ENCODE peak calls at places on chromosomes 3 and 15, in six cellular contexts. F is H1, Q is A549, H is suprapubic skin, A is ovary, P is tibial nerve. B is an unnamed sample.

GRCh38 chr3:102741105-102741504 is 306.3 kb downstream of the ZPLD1 start:
- DNase-seq in F (no peak), Q (no peak), H (no peak), A (no peak), P (no peak), B (no peak)

GRCh38 chr3:155352900-155353490 is 59.5 kb upstream of the STRIT1 start:
- DNase-seq in F (no peak), Q (peak; percentile 52), H (no peak), A (no peak), P (no peak), B (no peak)

GRCh38 chr3:46013316-46014094 is 13.8 kb downstream of the XCR1 start:
- DNase-seq in F (no peak), Q (no peak), H (no peak), A (no peak), P (no peak), B (no peak)

GRCh38 chr15:31227954-31228542 is 98.6 kb upstream of the KLF13 start:
- DNase-seq in F (no peak), Q (no peak), H (no peak), A (no peak), P (no peak), B (no peak)

GRCh38 chr15:71313806-71314205 is 198.5 kb downstream of the THSD4 start:
- DNase-seq in F (no peak), Q (no peak), H (no peak), A (no peak), P (no peak), B (no peak)

GRCh38 chr3:119295816-119296484 is 1.8 kb downstream of the ARHGAP31 start:
- DNase-seq in F (no peak), Q (no peak), H (no peak), A (no peak), P (no peak), B (no peak)

GRCh38 chr3:133835961-133836360 is 30.3 kb downstream of the SRPRB start:
- DNase-seq in F (no peak), Q (no peak), H (no peak), A (no peak), P (no peak), B (no peak)

GRCh38 chr3:139113231-139113749 is 68.6 kb upstream of the PRR23C start:
- DNase-seq in F (peak; percentile 45), Q (no peak), H (peak; percentile 41), A (no peak), P (no peak), B (peak; percentile 85)

GRCh38 chr3:192923731-192924130 is 6.1 kb upstream of the MB21D2 start:
- DNase-seq in F (no peak), Q (no peak), H (no peak), A (no peak), P (no peak), B (no peak)

GRCh38 chr3:21954709-21955108 is 203.7 kb upstream of the ZNF385D start:
- DNase-seq in F (no peak), Q (no peak), H (no peak), A (no peak), P (no peak), B (no peak)

GRCh38 chr3:60337421-60337820 is 913.8 kb downstream of the FHIT start:
- DNase-seq in F (no peak), Q (no peak), H (no peak), A (no peak), P (no peak), B (no peak)

GRCh38 chr3:193452338-193452737 is 73.8 kb upstream of the ATP13A5 start:
- DNase-seq in F (no peak), Q (no peak), H (no peak), A (no peak), P (no peak), B (no peak)

GRCh38 chr15:51332211-51333147 is 5.9 kb downstream of the CYP19A1 start:
- DNase-seq in F (no peak), Q (no peak), H (no peak), A (no peak), P (no peak), B (no peak)

GRCh38 chr3:141114816-141115458 is 63.8 kb downstream of the SPSB4 start:
- DNase-seq in F (peak; percentile 65), Q (peak; percentile 14), H (no peak), A (peak; percentile 58), P (no peak), B (no peak)

GRCh38 chr3:17605032-17605431 is 137.4 kb downstream of the TBC1D5 start:
- DNase-seq in F (no peak), Q (peak; percentile 50), H (no peak), A (no peak), P (no peak), B (no peak)

GRCh38 chr15:78049691-78050440 is 27.6 kb downstream of the TBC1D2B start:
- DNase-seq in F (no peak), Q (no peak), H (no peak), A (no peak), P (no peak), B (no peak)

GRCh38 chr15:78048410-78048946 is 29.0 kb downstream of the TBC1D2B start:
- DNase-seq in F (no peak), Q (no peak), H (no peak), A (no peak), P (no peak), B (no peak)

GRCh38 chr15:78050851-78051250 is 26.7 kb downstream of the TBC1D2B start:
- DNase-seq in F (no peak), Q (no peak), H (no peak), A (no peak), P (no peak), B (no peak)

GRCh38 chr15:78051622-78052405 is 25.7 kb downstream of the TBC1D2B start:
- DNase-seq in F (no peak), Q (no peak), H (no peak), A (no peak), P (no peak), B (no peak)

DNA sequence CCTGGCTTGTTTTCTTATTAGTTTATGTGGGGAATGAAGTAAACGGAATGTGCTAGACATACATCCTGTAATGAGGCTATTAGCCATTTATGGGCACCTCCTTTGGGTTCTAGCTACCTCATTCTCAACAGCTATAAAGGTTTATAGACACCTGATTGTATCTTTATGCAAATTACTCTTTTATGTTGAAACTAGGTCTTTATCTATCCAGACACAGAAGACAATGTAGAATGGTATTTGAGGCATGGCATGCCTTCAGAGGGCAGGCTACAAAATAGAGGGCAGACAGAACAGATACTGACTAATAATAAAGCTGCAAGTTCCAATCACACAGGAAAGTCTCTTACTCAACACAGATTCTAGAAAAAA is 27.1 kb downstream of the TBC1D2B start:
- DNase-seq in F (no peak), Q (no peak), H (no peak), A (no peak), P (no peak), B (no peak)
- H3K4me1 ChIP-seq in F (peaks cover 5% of the 10 kb centered on the region), Q (peaks cover 13% of the 10 kb centered on the region), H (peaks cover 76% of the 10 kb centered on the region), A (peaks cover 20% of the 10 kb centered on the region), P (peaks cover 4% of the 10 kb centered on the region), B (peaks cover 82% of the 10 kb centered on the region)

DNA sequence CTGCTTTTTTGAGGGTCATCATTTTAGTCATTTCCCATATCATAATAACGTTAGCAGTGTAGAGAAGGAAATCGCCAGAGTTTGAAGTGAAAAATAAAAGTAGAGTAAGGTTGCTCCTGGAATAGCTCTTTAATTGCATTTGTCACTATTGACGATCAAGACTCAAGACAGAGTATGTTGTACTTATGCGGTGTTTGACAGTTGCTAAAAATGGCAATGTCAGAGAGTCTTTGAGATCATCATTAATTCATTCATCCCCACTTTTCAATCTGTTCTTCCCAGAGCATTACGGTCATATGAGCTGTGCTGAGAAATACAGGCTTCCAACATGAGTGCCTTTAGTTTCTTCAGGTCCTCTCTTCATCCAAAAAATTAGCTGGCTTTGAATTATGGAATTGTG is 173.9 kb upstream of the CHRM5 start:
- DNase-seq in F (no peak), Q (no peak), H (no peak), A (no peak), P (no peak), B (no peak)
- TF ChIP-seq EP300 in F (no peak), Q (no peak), H (no peak), A (no peak), P (no peak), B (no peak)

DNA sequence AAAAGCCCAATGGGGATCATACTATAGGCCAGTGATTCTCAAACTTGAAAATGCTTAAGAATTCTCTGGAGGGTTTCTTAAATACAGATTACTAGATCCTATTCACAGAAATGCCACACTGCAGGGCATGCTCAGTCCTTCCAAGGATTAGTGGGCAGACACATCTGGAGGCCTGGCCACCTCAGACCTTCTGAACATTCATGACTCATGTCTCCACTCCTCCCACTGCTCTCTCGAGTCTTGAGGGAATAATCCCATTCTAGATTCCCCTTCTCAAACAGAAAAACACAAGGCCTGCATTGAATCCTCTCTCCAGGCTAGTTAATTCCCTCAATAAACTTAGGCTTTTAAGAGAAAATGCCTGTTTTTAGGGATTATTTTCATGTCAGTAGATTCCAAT is 22.1 kb downstream of the ZNF621 start:
- DNase-seq in F (no peak), Q (peak; percentile 7), H (no peak), A (no peak), P (no peak), B (no peak)
- H3K4me1 ChIP-seq in F (no peaks in the 10 kb centered on the region), Q (no peaks in the 10 kb centered on the region), H (no peaks in the 10 kb centered on the region), A (no peaks in the 10 kb centered on the region), P (no peaks in the 10 kb centered on the region), B (no peaks in the 10 kb centered on the region)

DNA sequence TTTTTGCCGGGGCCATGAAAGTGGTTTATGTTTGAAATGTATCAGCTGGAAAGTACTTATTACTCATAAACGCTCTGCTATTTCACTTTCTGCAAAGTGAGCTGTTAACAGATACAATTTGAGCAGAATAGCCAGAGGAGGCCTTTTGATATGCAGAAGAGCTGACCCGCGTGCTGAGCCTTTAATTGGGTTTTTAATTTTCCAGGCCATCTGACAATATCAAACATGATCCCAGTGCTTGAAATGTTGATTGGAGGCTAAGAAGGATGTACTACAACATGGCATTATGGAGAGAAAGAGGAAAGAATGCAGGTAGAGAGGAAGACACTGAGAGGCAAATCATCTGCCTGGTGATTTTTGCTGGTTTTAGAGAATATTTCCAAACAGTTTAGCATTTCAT is 261.3 kb upstream of the MEIS2 start:
- DNase-seq in F (no peak), Q (no peak), H (no peak), A (no peak), P (no peak), B (no peak)
- TF ChIP-seq EP300 in F (no peak), Q (no peak), H (no peak), A (no peak), P (no peak), B (no peak)

DNA sequence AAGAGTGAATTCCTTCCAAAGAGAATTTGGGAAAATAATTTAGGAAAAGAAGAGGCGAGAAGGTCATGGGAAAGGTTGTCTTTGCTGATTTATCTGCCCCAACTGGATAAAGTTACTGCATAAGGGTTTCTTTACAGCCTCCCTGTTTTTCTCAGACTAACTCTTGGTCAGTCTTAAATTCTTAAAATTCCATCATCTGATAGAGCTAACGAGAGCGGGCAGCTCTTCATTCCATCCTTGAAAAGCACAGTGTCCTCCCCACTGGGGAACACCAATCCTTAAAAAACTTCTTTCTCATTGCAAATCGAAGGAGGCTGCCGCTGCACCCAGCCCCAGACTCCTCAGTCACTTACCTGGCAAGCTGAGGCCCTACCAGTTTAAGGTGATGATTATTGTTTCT is 107.2 kb downstream of the PGPEP1L start:
- DNase-seq in F (no peak), Q (no peak), H (no peak), A (no peak), P (no peak), B (no peak)
- H3K4me1 ChIP-seq in F (peaks cover 22% of the 10 kb centered on the region), Q (peaks cover 94% of the 10 kb centered on the region), H (peaks cover 73% of the 10 kb centered on the region), A (peaks cover 22% of the 10 kb centered on the region), P (no peaks in the 10 kb centered on the region), B (peaks cover 47% of the 10 kb centered on the region)

GRCh38 chr3:38496131-38496910 is at the start of gene EXOG:
- DNase-seq in F (peak; percentile 98), Q (peak; percentile 93), H (peak; percentile 96), A (peak; percentile 97), P (peak; percentile 81), B (peak; percentile 97)
- TF ChIP-seq EP300 in F (no peak), Q (no peak), H (no peak), A (no peak), P (peak; percentile 55), B (no peak)

B was measured in esophagus muscularis mucosa.